ENCODE peak calls at places on chromosomes 7 and 10, in nine cellular contexts. One of them, this sample, is unnamed. For H3K4me1, the result is how much of the 10 kb centered on the place peaks cover.

GRCh38 chr7:64870656-64871055 is 32.4 kb upstream of the ZNF273 start:
- DNase-seq in psoas muscle: no peak
- DNase-seq in aorta: no peak
- DNase-seq in ovary: no peak
- DNase-seq in stomach: peak
- DNase-seq in A549: no peak
- DNase-seq in tibial artery: no peak
- DNase-seq in neuronal stem cell: no peak
- DNase-seq in colonic mucosa: peak
- DNase-seq in this sample: no peak

GRCh38 chr7:30595461-30596042 is 874 bp downstream of the GARS1 start:
- DNase-seq in colonic mucosa: peak
- DNase-seq in stomach: no peak
- DNase-seq in psoas muscle: no peak
- DNase-seq in ovary: no peak
- DNase-seq in tibial artery: no peak
- DNase-seq in A549: no peak
- DNase-seq in neuronal stem cell: peak
- DNase-seq in aorta: no peak
- DNase-seq in this sample: no peak

GRCh38 chr7:13933106-13933505 is 56.4 kb downstream of the ETV1 start:
- DNase-seq in A549: no peak
- DNase-seq in ovary: no peak
- DNase-seq in aorta: no peak
- DNase-seq in tibial artery: no peak
- DNase-seq in psoas muscle: no peak
- DNase-seq in colonic mucosa: no peak
- DNase-seq in neuronal stem cell: no peak
- DNase-seq in stomach: no peak
- DNase-seq in this sample: no peak

GRCh38 chr10:35336921-35337741 is 822 bp downstream of the CCNY start:
- DNase-seq in stomach: peak
- DNase-seq in ovary: peak
- DNase-seq in psoas muscle: peak
- DNase-seq in neuronal stem cell: peak
- DNase-seq in A549: peak
- DNase-seq in tibial artery: peak
- DNase-seq in colonic mucosa: peak
- DNase-seq in aorta: peak
- DNase-seq in this sample: peak

GRCh38 chr7:35652124-35652523 is 42.8 kb downstream of the HERPUD2 start:
- DNase-seq in tibial artery: no peak
- DNase-seq in A549: no peak
- DNase-seq in psoas muscle: no peak
- DNase-seq in ovary: no peak
- DNase-seq in stomach: no peak
- DNase-seq in aorta: no peak
- DNase-seq in neuronal stem cell: no peak
- DNase-seq in colonic mucosa: no peak
- DNase-seq in this sample: no peak

GRCh38 chr7:4753610-4754432 is 21.6 kb upstream of the AP5Z1 start:
- DNase-seq in colonic mucosa: peak
- DNase-seq in tibial artery: peak
- DNase-seq in neuronal stem cell: peak
- DNase-seq in aorta: peak
- DNase-seq in stomach: peak
- DNase-seq in ovary: peak
- DNase-seq in A549: peak
- DNase-seq in psoas muscle: peak
- DNase-seq in this sample: peak

GRCh38 chr7:153657182-153657800 is 394.9 kb upstream of the DPP6 start:
- DNase-seq in ovary: no peak
- DNase-seq in neuronal stem cell: no peak
- DNase-seq in colonic mucosa: no peak
- DNase-seq in A549: no peak
- DNase-seq in psoas muscle: no peak
- DNase-seq in tibial artery: no peak
- DNase-seq in aorta: no peak
- DNase-seq in stomach: no peak
- DNase-seq in this sample: no peak

GRCh38 chr7:144454256-144455039 is 51.0 kb upstream of the NOBOX start:
- DNase-seq in neuronal stem cell: no peak
- DNase-seq in psoas muscle: no peak
- DNase-seq in tibial artery: no peak
- DNase-seq in ovary: no peak
- DNase-seq in stomach: no peak
- DNase-seq in aorta: no peak
- DNase-seq in colonic mucosa: no peak
- DNase-seq in A549: no peak
- DNase-seq in this sample: no peak

GRCh38 chr7:103857435-103857834 is 132.0 kb downstream of the RELN start:
- DNase-seq in A549: peak
- DNase-seq in tibial artery: no peak
- DNase-seq in stomach: no peak
- DNase-seq in aorta: no peak
- DNase-seq in psoas muscle: no peak
- DNase-seq in colonic mucosa: no peak
- DNase-seq in ovary: no peak
- DNase-seq in neuronal stem cell: no peak
- DNase-seq in this sample: no peak

GRCh38 chr10:45144666-45145065 is 143.9 kb downstream of the ZNF22 start:
- DNase-seq in neuronal stem cell: no peak
- DNase-seq in A549: no peak
- DNase-seq in tibial artery: no peak
- DNase-seq in colonic mucosa: no peak
- DNase-seq in aorta: no peak
- DNase-seq in ovary: no peak
- DNase-seq in stomach: no peak
- DNase-seq in psoas muscle: no peak
- DNase-seq in this sample: no peak

GRCh38 chr10:58436071-58436470 is 50.9 kb downstream of the TFAM start:
- DNase-seq in colonic mucosa: peak
- DNase-seq in stomach: no peak
- DNase-seq in neuronal stem cell: no peak
- DNase-seq in tibial artery: no peak
- DNase-seq in ovary: no peak
- DNase-seq in aorta: no peak
- DNase-seq in psoas muscle: no peak
- DNase-seq in A549: peak
- DNase-seq in this sample: no peak

GRCh38 chr7:55065079-55065478 is 46.3 kb downstream of the EGFR start:
- DNase-seq in stomach: no peak
- DNase-seq in aorta: no peak
- DNase-seq in psoas muscle: peak
- DNase-seq in neuronal stem cell: no peak
- DNase-seq in ovary: peak
- DNase-seq in colonic mucosa: no peak
- DNase-seq in A549: peak
- DNase-seq in tibial artery: peak
- DNase-seq in this sample: peak

GRCh38 chr7:43646603-43647313 is 63.9 kb downstream of the STK17A start:
- DNase-seq in colonic mucosa: no peak
- DNase-seq in neuronal stem cell: no peak
- DNase-seq in tibial artery: no peak
- DNase-seq in stomach: no peak
- DNase-seq in psoas muscle: no peak
- DNase-seq in aorta: no peak
- DNase-seq in ovary: no peak
- DNase-seq in A549: no peak
- DNase-seq in this sample: no peak

GRCh38 chr10:79224263-79224949 is 122.9 kb upstream of the PPIF start:
- DNase-seq in neuronal stem cell: no peak
- DNase-seq in stomach: no peak
- DNase-seq in tibial artery: no peak
- DNase-seq in aorta: no peak
- DNase-seq in colonic mucosa: no peak
- DNase-seq in psoas muscle: no peak
- DNase-seq in A549: no peak
- DNase-seq in ovary: no peak
- DNase-seq in this sample: peak

GRCh38 chr10:78721231-78721630 is 347.5 kb upstream of the ZMIZ1 start:
- DNase-seq in A549: no peak
- DNase-seq in aorta: no peak
- DNase-seq in stomach: no peak
- DNase-seq in neuronal stem cell: no peak
- DNase-seq in tibial artery: no peak
- DNase-seq in colonic mucosa: no peak
- DNase-seq in ovary: no peak
- DNase-seq in psoas muscle: no peak
- DNase-seq in this sample: no peak

GRCh38 chr7:127437772-127438330 is 45.3 kb upstream of the ZNF800 start:
- DNase-seq in A549: no peak
- DNase-seq in psoas muscle: no peak
- DNase-seq in ovary: no peak
- DNase-seq in colonic mucosa: no peak
- DNase-seq in aorta: no peak
- DNase-seq in tibial artery: no peak
- DNase-seq in stomach: no peak
- DNase-seq in neuronal stem cell: no peak
- DNase-seq in this sample: no peak

GRCh38 chr7:157544226-157544625 is 207.4 kb downstream of the DNAJB6 start:
- DNase-seq in stomach: no peak
- DNase-seq in A549: no peak
- DNase-seq in neuronal stem cell: no peak
- DNase-seq in psoas muscle: peak
- DNase-seq in ovary: no peak
- DNase-seq in aorta: no peak
- DNase-seq in tibial artery: no peak
- DNase-seq in colonic mucosa: no peak
- DNase-seq in this sample: peak

GRCh38 chr10:77459905-77460304 is 177.7 kb downstream of the KCNMA1 start:
- DNase-seq in A549: no peak
- DNase-seq in ovary: no peak
- DNase-seq in tibial artery: no peak
- DNase-seq in aorta: no peak
- DNase-seq in stomach: no peak
- DNase-seq in colonic mucosa: no peak
- DNase-seq in neuronal stem cell: no peak
- DNase-seq in psoas muscle: no peak
- DNase-seq in this sample: no peak
- H3K4me1 ChIP-seq in A549: under half
- H3K4me1 ChIP-seq in ovary: under half
- H3K4me1 ChIP-seq in tibial artery: half or more
- H3K4me1 ChIP-seq in aorta: under half
- H3K4me1 ChIP-seq in stomach: under half
- H3K4me1 ChIP-seq in colonic mucosa: under half
- H3K4me1 ChIP-seq in neuronal stem cell: under half
- H3K4me1 ChIP-seq in psoas muscle: under half
- H3K4me1 ChIP-seq in this sample: under half

GRCh38 chr10:104321716-104322415 is 16.4 kb downstream of the ITPRIP start:
- DNase-seq in colonic mucosa: no peak
- DNase-seq in ovary: peak
- DNase-seq in aorta: no peak
- DNase-seq in psoas muscle: no peak
- DNase-seq in stomach: no peak
- DNase-seq in neuronal stem cell: no peak
- DNase-seq in tibial artery: peak
- DNase-seq in A549: no peak
- DNase-seq in this sample: peak
- H3K4me1 ChIP-seq in colonic mucosa: under half
- H3K4me1 ChIP-seq in ovary: under half
- H3K4me1 ChIP-seq in aorta: under half
- H3K4me1 ChIP-seq in psoas muscle: half or more
- H3K4me1 ChIP-seq in stomach: half or more
- H3K4me1 ChIP-seq in neuronal stem cell: under half
- H3K4me1 ChIP-seq in tibial artery: half or more
- H3K4me1 ChIP-seq in A549: under half
- H3K4me1 ChIP-seq in this sample: half or more

DNA sequence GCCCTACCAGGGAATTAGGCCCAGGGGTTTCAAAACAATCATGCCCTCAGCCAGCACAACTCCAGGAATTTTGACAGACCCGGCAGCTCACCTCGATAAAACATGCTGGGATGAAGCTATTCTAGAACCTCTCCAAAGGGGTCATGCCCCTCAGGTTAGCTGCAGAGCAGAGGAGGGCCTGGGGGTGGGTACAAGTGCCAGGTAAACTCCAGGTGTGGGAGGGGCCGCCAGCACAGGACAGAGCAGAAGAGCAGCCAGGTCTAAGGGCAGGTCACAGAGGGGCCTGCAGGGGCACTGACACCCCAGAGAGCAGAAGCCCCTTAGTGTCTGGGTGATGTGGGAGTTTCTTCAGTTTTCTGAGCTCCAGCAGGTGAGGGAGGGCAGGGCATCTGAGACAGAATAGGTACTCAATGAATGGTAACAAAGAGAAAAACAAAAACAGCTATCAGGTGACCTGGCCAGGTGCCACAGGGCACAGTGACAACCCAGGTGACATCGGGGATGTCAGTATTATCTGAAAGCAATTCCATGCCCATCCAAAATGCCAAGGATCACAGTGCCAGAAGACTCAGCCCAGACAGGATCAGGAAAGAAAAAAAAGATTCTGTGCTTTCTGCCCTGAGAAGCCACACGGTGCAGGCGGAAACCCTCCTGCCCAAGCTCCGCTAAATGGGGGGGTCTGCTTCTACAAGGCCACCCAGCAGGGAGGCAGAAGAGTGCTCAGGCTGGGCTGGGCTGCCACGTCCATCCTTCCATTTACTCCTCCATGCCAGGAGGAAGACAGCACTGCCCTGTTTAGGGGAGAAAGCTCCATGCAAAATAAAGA is 104.5 kb downstream of the TNS3 start:
- DNase-seq in ovary: no peak
- DNase-seq in stomach: no peak
- DNase-seq in neuronal stem cell: no peak
- DNase-seq in aorta: peak
- DNase-seq in A549: no peak
- DNase-seq in tibial artery: no peak
- DNase-seq in colonic mucosa: no peak
- DNase-seq in psoas muscle: no peak
- DNase-seq in this sample: no peak
- H3K4me1 ChIP-seq in ovary: under half
- H3K4me1 ChIP-seq in stomach: half or more
- H3K4me1 ChIP-seq in neuronal stem cell: under half
- H3K4me1 ChIP-seq in aorta: under half
- H3K4me1 ChIP-seq in A549: half or more
- H3K4me1 ChIP-seq in tibial artery: half or more
- H3K4me1 ChIP-seq in colonic mucosa: under half
- H3K4me1 ChIP-seq in psoas muscle: under half
- H3K4me1 ChIP-seq in this sample: under half

DNA sequence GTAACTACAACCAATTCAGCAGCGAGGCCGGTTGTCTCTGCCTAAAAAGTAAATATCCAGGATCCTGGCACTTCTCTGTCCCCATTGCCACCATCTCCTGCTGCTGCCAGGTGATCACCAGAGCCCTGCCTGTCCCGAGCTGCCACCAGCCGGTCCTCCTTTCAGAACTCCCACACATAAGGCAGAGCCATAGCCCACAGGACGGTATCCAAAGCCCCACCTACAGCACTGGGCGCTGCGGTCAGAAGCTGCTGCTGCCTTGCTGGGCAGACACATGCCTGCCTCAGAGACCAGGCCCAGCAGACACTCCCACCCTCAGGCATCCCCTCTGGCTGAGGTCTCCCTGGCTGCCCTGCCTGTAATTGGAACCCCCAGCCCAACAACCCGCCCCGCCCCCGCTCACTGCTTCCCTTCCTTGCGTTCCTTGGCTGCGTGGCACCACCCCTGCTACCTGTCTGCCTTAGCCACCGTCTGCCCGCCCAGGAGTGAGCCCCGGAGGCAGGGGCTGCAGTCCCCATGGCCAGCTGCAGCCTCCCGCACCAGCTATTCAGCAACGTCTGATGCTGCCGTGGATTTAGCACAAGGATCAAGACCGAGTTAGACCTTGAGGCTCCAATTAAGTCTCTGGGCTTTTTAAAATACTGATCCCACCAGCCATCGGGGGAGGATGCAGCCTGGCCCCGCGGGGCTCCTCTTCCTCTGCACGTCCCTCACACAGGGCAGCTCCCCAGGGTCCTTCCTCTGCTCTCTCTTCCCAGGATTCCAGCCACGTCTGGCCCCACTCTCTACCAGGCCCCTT is 100.7 kb downstream of the CYTH3 start:
- DNase-seq in stomach: no peak
- DNase-seq in psoas muscle: no peak
- DNase-seq in ovary: no peak
- DNase-seq in aorta: no peak
- DNase-seq in colonic mucosa: no peak
- DNase-seq in A549: no peak
- DNase-seq in neuronal stem cell: peak
- DNase-seq in tibial artery: no peak
- DNase-seq in this sample: no peak
- H3K4me1 ChIP-seq in stomach: under half
- H3K4me1 ChIP-seq in psoas muscle: under half
- H3K4me1 ChIP-seq in ovary: under half
- H3K4me1 ChIP-seq in aorta: under half
- H3K4me1 ChIP-seq in colonic mucosa: under half
- H3K4me1 ChIP-seq in A549: under half
- H3K4me1 ChIP-seq in neuronal stem cell: under half
- H3K4me1 ChIP-seq in tibial artery: under half
- H3K4me1 ChIP-seq in this sample: under half

This sample was measured in kidney.